ENCODE peak calls at places on chromosomes 5 and 9, in seven cellular contexts. One of them, this sample, is unnamed.

GRCh38 chr5:135993248-135993893 is 35.4 kb upstream of the TGFBI start:
- DNase-seq in GM12878: no peak
- DNase-seq in HCT116: no peak
- DNase-seq in HepG2: no peak
- DNase-seq in H1: no peak
- DNase-seq in K562: no peak
- DNase-seq in SK-N-SH: no peak
- DNase-seq in this sample: no peak

GRCh38 chr9:89953824-89954223 is 349.0 kb downstream of the GADD45G start:
- DNase-seq in GM12878: no peak
- DNase-seq in HCT116: no peak
- DNase-seq in HepG2: no peak
- DNase-seq in H1: no peak
- DNase-seq in K562: no peak
- DNase-seq in SK-N-SH: peak
- DNase-seq in this sample: no peak

GRCh38 chr9:129166962-129167557 is 11.0 kb downstream of the IER5L start:
- DNase-seq in GM12878: no peak
- DNase-seq in HCT116: peak
- DNase-seq in HepG2: peak
- DNase-seq in H1: no peak
- DNase-seq in K562: peak
- DNase-seq in SK-N-SH: no peak
- DNase-seq in this sample: peak

GRCh38 chr9:89555426-89556375 is 49.1 kb upstream of the GADD45G start:
- DNase-seq in GM12878: peak
- DNase-seq in HCT116: no peak
- DNase-seq in HepG2: no peak
- DNase-seq in H1: no peak
- DNase-seq in K562: no peak
- DNase-seq in SK-N-SH: no peak
- DNase-seq in this sample: no peak

GRCh38 chr5:424259-425110 is 18.5 kb upstream of the EXOC3 start:
- DNase-seq in GM12878: peak
- DNase-seq in HCT116: no peak
- DNase-seq in HepG2: no peak
- DNase-seq in H1: no peak
- DNase-seq in K562: no peak
- DNase-seq in SK-N-SH: no peak
- DNase-seq in this sample: no peak

GRCh38 chr9:36218011-36218410 is 27.3 kb downstream of the CLTA start:
- DNase-seq in GM12878: no peak
- DNase-seq in HCT116: no peak
- DNase-seq in HepG2: no peak
- DNase-seq in H1: no peak
- DNase-seq in K562: no peak
- DNase-seq in SK-N-SH: no peak
- DNase-seq in this sample: no peak

GRCh38 chr5:175743676-175744210 is 85.9 kb downstream of the HRH2 start:
- DNase-seq in GM12878: no peak
- DNase-seq in HCT116: no peak
- DNase-seq in HepG2: no peak
- DNase-seq in H1: no peak
- DNase-seq in K562: no peak
- DNase-seq in SK-N-SH: no peak
- DNase-seq in this sample: peak

GRCh38 chr9:37963936-37964739 is 60.2 kb upstream of the SLC25A51 start:
- DNase-seq in GM12878: no peak
- DNase-seq in HCT116: no peak
- DNase-seq in HepG2: peak
- DNase-seq in H1: no peak
- DNase-seq in K562: no peak
- DNase-seq in SK-N-SH: no peak
- DNase-seq in this sample: peak

GRCh38 chr9:99257723-99258364 is 35.8 kb downstream of the SEC61B start:
- DNase-seq in GM12878: no peak
- DNase-seq in HCT116: no peak
- DNase-seq in HepG2: no peak
- DNase-seq in H1: no peak
- DNase-seq in K562: no peak
- DNase-seq in SK-N-SH: no peak
- DNase-seq in this sample: no peak

GRCh38 chr9:91220491-91221135 is 141.1 kb downstream of the AUH start:
- DNase-seq in GM12878: no peak
- DNase-seq in HCT116: no peak
- DNase-seq in HepG2: no peak
- DNase-seq in H1: no peak
- DNase-seq in K562: no peak
- DNase-seq in SK-N-SH: no peak
- DNase-seq in this sample: no peak

GRCh38 chr5:122130152-122130551 is 806 bp downstream of the ZNF474 start:
- DNase-seq in GM12878: no peak
- DNase-seq in HCT116: no peak
- DNase-seq in HepG2: no peak
- DNase-seq in H1: no peak
- DNase-seq in K562: no peak
- DNase-seq in SK-N-SH: no peak
- DNase-seq in this sample: no peak

GRCh38 chr5:103262422-103262871 is 3.9 kb downstream of the MACIR start:
- DNase-seq in GM12878: no peak
- DNase-seq in HCT116: no peak
- DNase-seq in HepG2: no peak
- DNase-seq in H1: no peak
- DNase-seq in K562: no peak
- DNase-seq in SK-N-SH: no peak
- DNase-seq in this sample: no peak

GRCh38 chr5:129246088-129246487 is 151.5 kb downstream of the ISOC1 start:
- DNase-seq in GM12878: no peak
- DNase-seq in HCT116: no peak
- DNase-seq in HepG2: no peak
- DNase-seq in H1: no peak
- DNase-seq in K562: no peak
- DNase-seq in SK-N-SH: no peak
- DNase-seq in this sample: no peak

GRCh38 chr5:129243058-129243457 is 148.5 kb downstream of the ISOC1 start:
- DNase-seq in GM12878: no peak
- DNase-seq in HCT116: no peak
- DNase-seq in HepG2: no peak
- DNase-seq in H1: no peak
- DNase-seq in K562: no peak
- DNase-seq in SK-N-SH: peak
- DNase-seq in this sample: no peak

GRCh38 chr5:129245489-129245888 is 150.9 kb downstream of the ISOC1 start:
- DNase-seq in GM12878: no peak
- DNase-seq in HCT116: no peak
- DNase-seq in HepG2: no peak
- DNase-seq in H1: no peak
- DNase-seq in K562: no peak
- DNase-seq in SK-N-SH: no peak
- DNase-seq in this sample: no peak

GRCh38 chr5:129241755-129242154 is 147.2 kb downstream of the ISOC1 start:
- DNase-seq in GM12878: no peak
- DNase-seq in HCT116: no peak
- DNase-seq in HepG2: no peak
- DNase-seq in H1: no peak
- DNase-seq in K562: no peak
- DNase-seq in SK-N-SH: no peak
- DNase-seq in this sample: no peak

DNA sequence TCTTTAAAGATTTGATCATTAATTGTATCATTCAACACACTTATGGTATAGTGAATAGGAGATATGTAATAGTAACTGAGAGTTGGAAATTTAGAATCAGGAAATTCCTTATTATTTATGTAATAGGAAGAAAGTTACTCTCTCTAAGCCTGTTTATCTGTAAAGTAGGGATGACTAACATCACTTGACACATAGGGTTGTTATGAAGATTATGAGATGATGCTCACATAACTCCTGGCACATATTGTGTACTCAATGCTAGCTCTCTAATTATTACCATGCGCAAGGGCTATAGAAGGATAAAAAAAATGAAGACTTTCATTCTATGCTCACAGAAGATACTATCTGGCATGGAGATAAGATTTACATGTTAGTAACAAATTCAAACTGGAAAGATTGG is 149.9 kb downstream of the ISOC1 start:
- DNase-seq in GM12878: no peak
- DNase-seq in HCT116: no peak
- DNase-seq in HepG2: no peak
- DNase-seq in H1: no peak
- DNase-seq in K562: no peak
- DNase-seq in SK-N-SH: no peak
- DNase-seq in this sample: no peak
- TF ChIP-seq JUND in GM12878: no peak
- TF ChIP-seq JUND in HCT116: no peak
- TF ChIP-seq JUND in HepG2: no peak
- TF ChIP-seq JUND in H1: no peak
- TF ChIP-seq JUND in K562: no peak
- TF ChIP-seq JUND in SK-N-SH: peak
- TF ChIP-seq JUND in this sample: no peak

DNA sequence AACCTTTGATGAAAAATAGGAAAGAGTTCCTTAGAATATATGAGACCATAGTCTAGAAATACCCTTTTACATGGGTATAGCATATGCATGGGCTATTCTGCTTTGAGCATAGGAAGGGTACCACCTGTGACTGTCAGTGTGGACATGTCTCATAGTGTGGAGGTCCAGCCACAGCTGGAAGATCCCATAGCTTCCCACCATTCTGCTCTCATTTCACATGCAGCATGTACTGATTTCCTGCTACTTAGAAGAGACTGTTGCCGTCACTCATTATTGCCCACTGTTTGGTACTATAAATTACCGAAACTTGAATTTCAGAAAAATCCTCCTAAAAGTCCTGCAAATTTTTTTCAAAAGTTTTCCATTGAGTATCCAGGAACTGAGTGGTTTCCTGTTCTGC is 477.8 kb upstream of the DAB2 start:
- DNase-seq in GM12878: no peak
- DNase-seq in HCT116: no peak
- DNase-seq in HepG2: no peak
- DNase-seq in H1: no peak
- DNase-seq in K562: no peak
- DNase-seq in SK-N-SH: no peak
- DNase-seq in this sample: no peak
- TF ChIP-seq JUND in GM12878: no peak
- TF ChIP-seq JUND in HCT116: no peak
- TF ChIP-seq JUND in HepG2: no peak
- TF ChIP-seq JUND in H1: no peak
- TF ChIP-seq JUND in K562: no peak
- TF ChIP-seq JUND in SK-N-SH: no peak
- TF ChIP-seq JUND in this sample: no peak

GRCh38 chr5:96483878-96484277 is 50.8 kb upstream of the PCSK1 start:
- DNase-seq in GM12878: no peak
- DNase-seq in HCT116: peak
- DNase-seq in HepG2: peak
- DNase-seq in H1: no peak
- DNase-seq in K562: peak
- DNase-seq in SK-N-SH: no peak
- DNase-seq in this sample: peak
- TF ChIP-seq JUND in GM12878: no peak
- TF ChIP-seq JUND in HCT116: no peak
- TF ChIP-seq JUND in HepG2: no peak
- TF ChIP-seq JUND in H1: no peak
- TF ChIP-seq JUND in K562: no peak
- TF ChIP-seq JUND in SK-N-SH: no peak
- TF ChIP-seq JUND in this sample: no peak

GRCh38 chr9:133734600-133735414 is 3.3 kb downstream of the SARDH start:
- DNase-seq in GM12878: no peak
- DNase-seq in HCT116: no peak
- DNase-seq in HepG2: no peak
- DNase-seq in H1: no peak
- DNase-seq in K562: peak
- DNase-seq in SK-N-SH: no peak
- DNase-seq in this sample: no peak
- TF ChIP-seq JUND in GM12878: no peak
- TF ChIP-seq JUND in HCT116: no peak
- TF ChIP-seq JUND in HepG2: no peak
- TF ChIP-seq JUND in H1: no peak
- TF ChIP-seq JUND in K562: no peak
- TF ChIP-seq JUND in SK-N-SH: no peak
- TF ChIP-seq JUND in this sample: no peak

GRCh38 chr9:114590328-114590727 is 2.8 kb downstream of the ATP6V1G1 start:
- DNase-seq in GM12878: no peak
- DNase-seq in HCT116: no peak
- DNase-seq in HepG2: no peak
- DNase-seq in H1: no peak
- DNase-seq in K562: no peak
- DNase-seq in SK-N-SH: no peak
- DNase-seq in this sample: no peak

GRCh38 chr9:114588671-114589526 is 1.3 kb downstream of the ATP6V1G1 start:
- DNase-seq in GM12878: no peak
- DNase-seq in HCT116: no peak
- DNase-seq in HepG2: no peak
- DNase-seq in H1: no peak
- DNase-seq in K562: no peak
- DNase-seq in SK-N-SH: no peak
- DNase-seq in this sample: no peak

GRCh38 chr9:114591206-114591853 is 3.8 kb downstream of the ATP6V1G1 start:
- DNase-seq in GM12878: no peak
- DNase-seq in HCT116: no peak
- DNase-seq in HepG2: peak
- DNase-seq in H1: no peak
- DNase-seq in K562: no peak
- DNase-seq in SK-N-SH: no peak
- DNase-seq in this sample: no peak

GRCh38 chr9:114594136-114594535 is 6.6 kb downstream of the ATP6V1G1 start:
- DNase-seq in GM12878: no peak
- DNase-seq in HCT116: no peak
- DNase-seq in HepG2: no peak
- DNase-seq in H1: no peak
- DNase-seq in K562: no peak
- DNase-seq in SK-N-SH: no peak
- DNase-seq in this sample: no peak

DNA sequence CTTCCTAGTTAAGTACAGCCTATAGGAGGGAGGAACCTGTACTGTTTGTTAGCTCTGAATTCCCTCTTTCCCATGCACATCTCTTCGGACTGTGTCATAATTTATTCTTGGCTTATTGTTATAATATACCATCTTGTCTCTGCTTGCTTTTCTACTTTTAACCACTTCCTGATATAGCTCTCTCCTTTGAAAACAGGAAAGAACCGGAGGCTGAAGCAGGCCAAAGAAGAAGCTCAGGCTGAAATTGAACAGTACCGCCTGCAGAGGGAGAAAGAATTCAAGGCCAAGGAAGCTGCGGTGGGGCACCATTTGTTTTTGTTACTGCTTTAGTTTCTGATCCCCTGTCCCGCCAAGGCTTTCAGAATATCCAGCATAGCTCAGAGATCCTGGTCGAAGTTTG is 4.8 kb downstream of the ATP6V1G1 start:
- DNase-seq in GM12878: no peak
- DNase-seq in HCT116: no peak
- DNase-seq in HepG2: no peak
- DNase-seq in H1: no peak
- DNase-seq in K562: no peak
- DNase-seq in SK-N-SH: no peak
- DNase-seq in this sample: no peak
- TF ChIP-seq JUND in GM12878: no peak
- TF ChIP-seq JUND in HCT116: no peak
- TF ChIP-seq JUND in HepG2: no peak
- TF ChIP-seq JUND in H1: no peak
- TF ChIP-seq JUND in K562: no peak
- TF ChIP-seq JUND in SK-N-SH: no peak
- TF ChIP-seq JUND in this sample: no peak

GRCh38 chr9:85522459-85523092 is 219.2 kb downstream of the AGTPBP1 start:
- DNase-seq in GM12878: no peak
- DNase-seq in HCT116: no peak
- DNase-seq in HepG2: no peak
- DNase-seq in H1: peak
- DNase-seq in K562: no peak
- DNase-seq in SK-N-SH: peak
- DNase-seq in this sample: no peak
- TF ChIP-seq JUND in GM12878: no peak
- TF ChIP-seq JUND in HCT116: no peak
- TF ChIP-seq JUND in HepG2: no peak
- TF ChIP-seq JUND in H1: no peak
- TF ChIP-seq JUND in K562: no peak
- TF ChIP-seq JUND in SK-N-SH: no peak
- TF ChIP-seq JUND in this sample: no peak

This sample was measured in T47D.